ENCODE peak calls at places on chromosomes 4 and X, in six cellular contexts. E, J, T, F, O and K are unnamed samples.

GRCh38 chrX:129726307-129727111 is 12.3 kb upstream of the XPNPEP2 start:
- DNase-seq in E (no peak), J (peak; percentile 64), T (peak; percentile 65), F (peak; percentile 74), O (no peak), K (peak; percentile 6)

GRCh38 chr4:124890522-124890921 is 178.0 kb upstream of the ANKRD50 start:
- DNase-seq in E (no peak), J (no peak), T (no peak), F (no peak), O (no peak), K (no peak)

GRCh38 chr4:146959692-146960091 is 14.0 kb upstream of the TTC29 start:
- DNase-seq in E (no peak), J (no peak), T (no peak), F (no peak), O (no peak), K (no peak)

GRCh38 chrX:340641-341423 is 22.2 kb upstream of the GTPBP6 start:
- DNase-seq in E (no peak), J (no peak), T (no peak), F (peak; percentile 56), O (no peak), K (no peak)

GRCh38 chr4:102449751-102450352 is 51.3 kb upstream of the NFKB1 start:
- DNase-seq in E (no peak), J (peak; percentile 48), T (no peak), F (no peak), O (peak; percentile 32), K (peak; percentile 69)

GRCh38 chrX:46873746-46874145 is 36.9 kb downstream of the RP2 start:
- DNase-seq in E (no peak), J (no peak), T (no peak), F (no peak), O (no peak), K (no peak)

GRCh38 chr4:8695237-8696219 is 103.0 kb downstream of the CPZ start:
- DNase-seq in E (no peak), J (no peak), T (no peak), F (peak; percentile 50), O (no peak), K (no peak)

GRCh38 chr4:8770518-8771257 is 101.0 kb downstream of the HMX1 start:
- DNase-seq in E (no peak), J (no peak), T (no peak), F (peak; percentile 32), O (no peak), K (no peak)

GRCh38 chr4:150782311-150782710 is 200.4 kb downstream of the MAB21L2 start:
- DNase-seq in E (no peak), J (peak; percentile 19), T (no peak), F (no peak), O (no peak), K (peak; percentile 37)

GRCh38 chr4:174119818-174120217 is 163.6 kb downstream of the FBXO8 start:
- DNase-seq in E (no peak), J (no peak), T (no peak), F (no peak), O (no peak), K (no peak)

GRCh38 chrX:116278819-116279218 is 108.3 kb downstream of the AGTR2 start:
- DNase-seq in E (no peak), J (no peak), T (no peak), F (no peak), O (no peak), K (no peak)

GRCh38 chr4:108272566-108272965 is 103.8 kb upstream of the LEF1 start:
- DNase-seq in E (no peak), J (no peak), T (no peak), F (no peak), O (peak; percentile 48), K (no peak)

GRCh38 chr4:17817027-17817426 is 6.2 kb downstream of the NCAPG start:
- DNase-seq in E (no peak), J (no peak), T (no peak), F (no peak), O (peak; percentile 47), K (no peak)

GRCh38 chr4:26208237-26208985 is 112.4 kb upstream of the RBPJ start:
- DNase-seq in E (no peak), J (no peak), T (no peak), F (no peak), O (no peak), K (no peak)

GRCh38 chrX:120463241-120463640 is 5.9 kb downstream of the LAMP2 start:
- DNase-seq in E (no peak), J (no peak), T (no peak), F (no peak), O (no peak), K (peak; percentile 45)

GRCh38 chrX:110041980-110042379 is 39.1 kb downstream of the TMEM164 start:
- DNase-seq in E (no peak), J (no peak), T (no peak), F (no peak), O (no peak), K (no peak)

GRCh38 chrX:19334945-19335626 is 8.6 kb upstream of the PDHA1 start:
- DNase-seq in E (no peak), J (no peak), T (no peak), F (no peak), O (no peak), K (no peak)

GRCh38 chr4:80207172-80207583 is 9.9 kb downstream of the PRDM8 start:
- DNase-seq in E (no peak), J (no peak), T (no peak), F (no peak), O (no peak), K (no peak)

GRCh38 chr4:18524667-18525066 is 503.1 kb upstream of the LCORL start:
- DNase-seq in E (no peak), J (no peak), T (no peak), F (no peak), O (no peak), K (no peak)

GRCh38 chrX:13440166-13440565 is 120.3 kb upstream of the ATXN3L start:
- DNase-seq in E (no peak), J (no peak), T (no peak), F (no peak), O (no peak), K (no peak)

GRCh38 chr4:11805837-11806236 is 377.1 kb upstream of the HS3ST1 start:
- DNase-seq in E (no peak), J (no peak), T (no peak), F (no peak), O (no peak), K (peak; percentile 37)

GRCh38 chrX:8668797-8669196 is 63.1 kb downstream of the ANOS1 start:
- DNase-seq in E (no peak), J (no peak), T (no peak), F (no peak), O (no peak), K (no peak)

GRCh38 chr4:171650543-171650942 is 162.7 kb upstream of the GALNTL6 start:
- DNase-seq in E (no peak), J (no peak), T (no peak), F (no peak), O (no peak), K (no peak)

GRCh38 chrX:69076084-69076483 is 89.2 kb downstream of the PJA1 start:
- DNase-seq in E (no peak), J (no peak), T (no peak), F (no peak), O (no peak), K (no peak)

GRCh38 chr4:113872426-113873260 is 106.8 kb downstream of the ARSJ start:
- DNase-seq in E (no peak), J (no peak), T (no peak), F (no peak), O (no peak), K (no peak)

GRCh38 chr4:59094505-59094904 is 1984.3 kb upstream of the IGFBP7 start:
- DNase-seq in E (no peak), J (no peak), T (no peak), F (no peak), O (no peak), K (no peak)

GRCh38 chr4:107153228-107153627 is 117.1 kb upstream of the DKK2 start:
- DNase-seq in E (no peak), J (peak; percentile 4), T (no peak), F (no peak), O (no peak), K (no peak)

GRCh38 chr4:174314770-174315169 is 31.1 kb downstream of the CEP44 start:
- DNase-seq in E (no peak), J (no peak), T (no peak), F (no peak), O (no peak), K (no peak)

GRCh38 chr4:99058228-99058627 is 30.4 kb downstream of the ADH5 start:
- DNase-seq in E (no peak), J (peak; percentile 18), T (no peak), F (no peak), O (no peak), K (no peak)

DNA sequence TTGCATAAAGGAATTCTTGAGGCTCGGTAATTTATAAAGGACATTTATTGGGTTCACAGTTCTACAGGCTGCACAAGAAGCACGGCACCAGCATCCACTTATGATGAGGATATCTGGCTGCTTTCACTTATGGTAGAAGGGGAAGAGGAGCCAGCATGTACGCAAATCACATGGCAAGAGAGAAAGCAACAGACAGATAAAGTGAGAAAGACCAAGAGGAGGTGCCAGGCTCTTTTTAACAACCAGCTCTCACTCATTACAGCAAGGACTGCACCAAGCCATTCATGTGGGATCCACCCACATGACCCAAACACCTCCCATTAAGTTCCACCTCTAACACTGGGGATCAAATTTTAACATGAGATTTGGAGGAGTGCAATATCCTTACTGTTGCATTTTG is 1198.2 kb downstream of the ADGRL3 start:
- DNase-seq in E (no peak), J (no peak), T (no peak), F (no peak), O (no peak), K (no peak)
- H3K4me3 ChIP-seq in E (no peak overlapping the region), J (no peak overlapping the region), T (no peak overlapping the region), F (no peak overlapping the region), O (no peak overlapping the region), K (no peak overlapping the region)

DNA sequence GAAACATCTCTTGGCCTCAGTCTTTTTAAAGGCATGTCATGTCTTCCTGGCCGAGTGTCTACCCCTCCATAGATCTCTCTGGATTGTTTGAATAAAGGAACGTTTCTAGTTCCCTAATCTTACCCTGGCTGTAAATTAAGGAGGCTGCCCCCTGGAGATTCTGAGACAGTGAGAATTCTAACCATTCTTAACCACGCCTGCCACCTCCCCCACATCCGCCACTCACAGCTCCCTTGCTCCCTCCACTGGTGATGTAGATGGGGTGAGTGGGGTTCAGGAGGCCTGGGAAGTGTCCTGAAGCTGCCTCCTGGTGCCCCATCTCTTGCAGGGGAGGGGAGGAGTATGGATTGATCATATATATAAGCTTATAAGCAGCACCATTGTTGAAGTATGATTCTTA is 48.0 kb upstream of the TRIM2 start:
- DNase-seq in E (no peak), J (no peak), T (no peak), F (no peak), O (no peak), K (no peak)
- TF ChIP-seq CTCF in E (no peak), J (no peak), T (no peak), F (no peak), O (peak; percentile 10), K (no peak)

DNA sequence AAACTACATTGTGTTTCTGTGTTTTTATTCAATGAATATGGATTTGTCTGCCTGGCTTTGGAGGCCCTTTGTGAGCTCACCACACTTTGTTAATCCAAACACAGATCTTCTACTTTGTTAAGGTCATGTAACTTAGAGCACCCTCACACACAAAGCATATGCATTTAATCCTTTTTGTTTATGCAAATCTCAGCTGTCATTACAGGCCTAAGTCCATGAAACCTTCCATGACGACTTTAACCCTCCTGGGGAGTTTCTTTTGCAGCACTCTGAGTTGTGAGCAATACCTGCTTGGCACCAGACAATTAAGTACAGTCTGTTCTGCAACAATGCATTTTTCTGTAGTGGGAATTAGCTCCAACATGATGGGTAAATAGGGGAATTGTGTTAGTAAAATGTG is 14.9 kb downstream of the CCSER1 start:
- DNase-seq in E (no peak), J (no peak), T (no peak), F (no peak), O (no peak), K (no peak)
- H3K4me3 ChIP-seq in E (no peak overlapping the region), J (no peak overlapping the region), T (no peak overlapping the region), F (no peak overlapping the region), O (no peak overlapping the region), K (no peak overlapping the region)

GRCh38 chrX:65993915-65994460 is 45.9 kb downstream of the VSIG4 start:
- DNase-seq in E (no peak), J (no peak), T (no peak), F (no peak), O (no peak), K (no peak)
- TF ChIP-seq CTCF in E (no peak), J (no peak), T (no peak), F (no peak), O (no peak), K (no peak)